ENCODE peak calls at places on chromosomes 3 and 15, in six cellular contexts. N is cardiac fibroblast, H is GM13976, D is epithelial cell of esophagus, Q is AG10803, L is progenitor cell of endocrine pancreas. C is an unnamed sample.
A peak's percentile ranks its signal among the peaks of the same experiment; 100 is the strongest.

GRCh38 chr3:14377838-14378169 is 24.6 kb upstream of the SLC6A6 start:
- DNase-seq in N (no peak), H (no peak), D (no peak), Q (no peak), L (no peak), C (no peak)

GRCh38 chr3:192850501-192850981 is 67.1 kb downstream of the MB21D2 start:
- DNase-seq in N (peak; percentile 77), H (peak; percentile 50), D (peak; percentile 98), Q (peak; percentile 43), L (no peak), C (no peak)

GRCh38 chr15:42267286-42267685 is 5.7 kb upstream of the GANC start:
- DNase-seq in N (peak; percentile 7), H (no peak), D (no peak), Q (peak; percentile 11), L (no peak), C (no peak)

GRCh38 chr3:140447136-140447535 is 230.7 kb upstream of the TRIM42 start:
- DNase-seq in N (peak; percentile 12), H (no peak), D (no peak), Q (no peak), L (no peak), C (no peak)

GRCh38 chr3:123446210-123446609 is 2.7 kb downstream of the ADCY5 start:
- DNase-seq in N (no peak), H (no peak), D (no peak), Q (no peak), L (no peak), C (no peak)

GRCh38 chr3:194739498-194740284 is 54.0 kb downstream of the FAM43A start:
- DNase-seq in N (peak; percentile 47), H (no peak), D (peak; percentile 22), Q (no peak), L (no peak), C (no peak)

GRCh38 chr15:52783191-52783829 is 6.8 kb downstream of the ONECUT1 start:
- DNase-seq in N (no peak), H (no peak), D (no peak), Q (no peak), L (no peak), C (no peak)

GRCh38 chr3:39284457-39284881 is 4.6 kb upstream of the CX3CR1 start:
- DNase-seq in N (peak; percentile 7), H (no peak), D (no peak), Q (no peak), L (no peak), C (no peak)

GRCh38 chr3:66038726-66039589 is at the start of gene MAGI1:
- DNase-seq in N (peak; percentile 96), H (peak; percentile 91), D (peak; percentile 93), Q (peak; percentile 97), L (peak; percentile 85), C (peak; percentile 92)

GRCh38 chr15:78638658-78639314 is 2.2 kb downstream of the CHRNB4 start:
- DNase-seq in N (peak; percentile 56), H (peak; percentile 82), D (peak; percentile 47), Q (peak; percentile 8), L (peak; percentile 64), C (peak; percentile 79)

GRCh38 chr3:152834354-152835310 is at the start of gene P2RY1:
- DNase-seq in N (peak; percentile 62), H (peak; percentile 84), D (peak; percentile 87), Q (peak; percentile 16), L (peak; percentile 72), C (peak; percentile 78)

GRCh38 chr3:106135451-106136160 is 266.8 kb upstream of the CBLB start:
- DNase-seq in N (no peak), H (no peak), D (no peak), Q (no peak), L (no peak), C (no peak)

GRCh38 chr3:8301977-8302589 is 199.5 kb upstream of the LMCD1 start:
- DNase-seq in N (peak; percentile 68), H (peak; percentile 26), D (peak; percentile 67), Q (peak; percentile 68), L (no peak), C (no peak)

GRCh38 chr3:177481329-177481728 is 284.0 kb upstream of the TBL1XR1 start:
- DNase-seq in N (no peak), H (no peak), D (no peak), Q (no peak), L (no peak), C (no peak)

GRCh38 chr3:100911956-100912355 is 81.3 kb downstream of the ABI3BP start:
- DNase-seq in N (no peak), H (no peak), D (no peak), Q (no peak), L (no peak), C (no peak)

GRCh38 chr3:141707741-141708203 is 30.3 kb upstream of the RNF7 start:
- DNase-seq in N (peak; percentile 59), H (no peak), D (no peak), Q (peak; percentile 87), L (no peak), C (no peak)

DNA sequence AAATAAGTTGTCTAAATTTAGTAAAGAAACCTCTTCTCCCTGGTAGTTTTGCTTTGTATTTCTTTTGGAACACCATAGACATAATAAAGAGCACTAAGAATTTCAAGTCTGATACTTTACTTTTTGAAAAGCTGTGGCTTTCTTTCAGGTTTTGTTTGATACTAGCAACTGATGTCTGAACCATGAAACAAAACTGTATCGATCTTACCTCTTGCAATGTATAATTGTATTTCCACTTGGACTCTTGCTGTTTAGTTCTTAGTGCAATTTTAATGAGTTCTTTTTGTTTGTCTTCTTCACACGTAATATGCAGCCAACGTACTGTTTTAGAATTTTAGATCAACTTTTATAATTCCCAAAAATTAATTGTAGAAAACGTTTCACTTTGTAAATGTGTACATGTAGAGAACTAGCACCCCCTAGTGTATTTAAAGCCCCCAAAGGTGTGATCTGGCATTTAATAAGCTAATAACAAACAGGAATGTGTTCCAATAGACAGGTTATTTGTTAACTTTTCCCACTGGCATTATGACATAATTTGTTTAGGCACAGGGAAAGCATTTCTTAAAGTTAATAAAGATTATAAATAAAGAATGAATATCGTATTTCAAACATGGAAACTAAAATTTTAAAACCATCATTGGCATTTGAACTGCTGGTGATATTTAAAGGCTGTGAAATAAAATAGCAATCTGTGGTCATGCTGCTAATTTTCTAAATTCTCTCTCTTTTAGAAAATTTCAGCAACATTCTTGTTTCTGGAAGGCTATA is 289.1 kb upstream of the DNAJC19 start:
- DNase-seq in N (peak; percentile 6), H (no peak), D (no peak), Q (no peak), L (no peak), C (no peak)
- TF ChIP-seq CTCF in N (no peak), H (peak; percentile 16), D (no peak), Q (no peak), L (peak; percentile 59), C (peak; percentile 74)

GRCh38 chr3:146638718-146639117 is 33.6 kb upstream of the PLSCR5 start:
- DNase-seq in N (no peak), H (no peak), D (no peak), Q (no peak), L (no peak), C (no peak)

GRCh38 chr3:146637871-146638270 is 32.7 kb upstream of the PLSCR5 start:
- DNase-seq in N (no peak), H (no peak), D (no peak), Q (peak; percentile 47), L (no peak), C (no peak)

GRCh38 chr3:146636881-146637280 is 31.7 kb upstream of the PLSCR5 start:
- DNase-seq in N (no peak), H (no peak), D (no peak), Q (no peak), L (no peak), C (no peak)

GRCh38 chr3:146640361-146640760 is 35.2 kb upstream of the PLSCR5 start:
- DNase-seq in N (no peak), H (no peak), D (no peak), Q (no peak), L (no peak), C (no peak)

DNA sequence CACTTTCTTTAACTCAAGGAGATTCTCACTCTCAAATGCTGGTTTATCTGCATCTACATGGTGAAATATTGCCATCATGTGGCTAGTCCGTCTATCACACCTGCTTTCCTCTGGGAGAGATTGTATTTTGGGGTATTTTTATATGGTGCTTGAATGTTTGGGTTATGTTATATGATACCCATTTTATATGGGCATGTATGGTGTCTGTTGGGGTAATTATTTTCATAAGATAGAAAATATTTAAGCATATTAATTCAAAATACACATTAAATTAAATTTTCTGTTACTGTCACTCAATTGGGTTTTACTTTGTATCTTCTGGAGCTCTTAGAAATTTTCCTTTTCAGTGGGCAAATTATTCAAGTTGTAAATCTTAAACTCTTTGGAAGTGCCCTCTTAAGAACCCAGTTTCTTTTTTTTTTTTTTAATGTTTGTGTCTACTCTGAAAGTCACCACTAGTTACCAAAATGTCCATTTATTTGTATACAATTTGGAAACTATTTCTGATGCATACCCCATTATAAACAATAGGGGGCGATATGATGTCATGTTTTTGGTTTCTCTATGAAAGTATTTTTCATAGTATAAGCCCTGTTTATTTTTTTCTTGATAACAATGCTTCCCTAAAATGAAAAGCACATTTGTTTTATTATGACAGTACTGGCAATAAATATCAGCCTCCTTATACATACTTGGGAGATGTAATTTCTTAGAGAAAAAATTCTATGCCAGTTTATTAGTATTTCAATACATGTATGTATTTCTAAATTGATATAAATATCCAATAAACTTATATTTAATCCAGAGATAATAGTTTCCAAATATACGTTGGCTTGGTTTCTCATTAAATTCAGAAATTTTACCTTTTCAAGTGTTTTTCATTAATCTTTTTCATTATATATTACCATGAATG is 36.1 kb upstream of the PLSCR5 start:
- DNase-seq in N (peak; percentile 71), H (peak; percentile 21), D (peak; percentile 54), Q (peak; percentile 44), L (no peak), C (no peak)
- TF ChIP-seq CTCF in N (peak; percentile 44), H (peak; percentile 36), D (peak; percentile 71), Q (peak; percentile 72), L (peak; percentile 68), C (peak; percentile 77)

DNA sequence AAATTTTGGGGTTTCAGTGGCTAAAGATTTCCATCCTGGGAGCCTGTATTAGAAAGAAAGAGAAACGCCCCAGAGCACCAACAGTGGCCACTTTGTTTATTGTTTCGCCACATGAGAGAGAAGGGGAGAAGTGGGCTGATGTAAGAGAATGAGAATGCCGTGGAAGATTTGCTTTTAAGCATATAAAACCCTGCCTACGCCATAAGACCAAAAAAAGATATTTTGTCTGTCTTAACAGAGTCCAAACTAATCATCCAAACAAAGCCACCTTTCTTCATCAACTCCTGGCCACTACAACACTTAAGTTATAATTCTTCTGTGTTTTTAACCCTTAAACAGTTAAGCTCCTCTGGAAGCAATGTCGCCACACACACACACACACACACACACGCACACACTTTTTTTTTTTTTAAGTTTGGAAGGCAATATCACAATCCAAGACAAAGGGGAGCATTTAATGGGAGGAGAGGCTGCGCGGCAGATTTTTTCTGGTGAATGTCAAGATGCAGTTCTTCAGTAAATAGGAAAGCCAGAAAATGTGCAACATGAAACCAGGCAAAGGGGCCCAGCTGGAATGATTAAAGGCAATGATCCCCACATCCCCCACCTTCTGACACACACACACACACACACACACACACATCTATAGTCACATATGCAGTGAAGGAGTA is 19.3 kb downstream of the EID1 start:
- DNase-seq in N (peak; percentile 70), H (peak; percentile 29), D (no peak), Q (peak; percentile 77), L (no peak), C (no peak)
- TF ChIP-seq CTCF in N (no peak), H (no peak), D (no peak), Q (no peak), L (no peak), C (no peak)

DNA sequence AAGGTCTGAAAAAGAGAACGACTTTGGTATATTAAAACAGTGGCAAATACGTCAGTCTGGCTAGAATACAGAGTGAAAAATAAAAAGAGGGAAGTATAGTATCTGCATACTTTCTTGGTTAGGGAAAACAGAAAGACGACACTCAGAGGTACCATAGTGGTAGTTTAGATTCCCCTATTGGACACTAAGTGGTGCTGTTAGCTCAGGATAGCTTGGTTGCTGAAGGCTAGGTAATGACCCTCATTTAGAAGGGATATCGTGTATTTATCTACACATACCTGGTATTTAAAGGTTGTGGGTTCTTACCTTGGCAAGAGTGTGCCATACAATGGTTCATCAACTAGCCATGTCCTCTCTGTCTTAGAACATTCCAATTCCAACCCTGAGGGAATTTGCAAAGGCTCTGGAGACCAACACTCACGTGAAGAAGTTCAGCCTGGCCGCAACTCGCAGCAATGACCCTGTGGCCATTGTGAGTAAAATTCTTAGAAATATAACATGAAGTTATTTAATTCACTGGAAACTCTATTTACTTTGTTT is 31.0 kb downstream of the TMOD2 start:
- DNase-seq in N (peak; percentile 42), H (peak; percentile 28), D (peak; percentile 44), Q (no peak), L (no peak), C (no peak)
- TF ChIP-seq CTCF in N (peak; percentile 40), H (no peak), D (peak; percentile 54), Q (peak; percentile 37), L (peak; percentile 53), C (peak; percentile 60)

C was measured in type B pancreatic cell.